ENCODE peak calls at places on chromosomes 12 and 14, in four cellular contexts. Z, X, I and F are unnamed samples.

GRCh38 chr14:20332386-20332945 is 613 bp downstream of the CCNB1IP1 start:
- DNase-seq in Z (no peak), I (no peak), X (no peak), F (peak; percentile 78)

GRCh38 chr12:64142382-64142781 is 79.7 kb downstream of the KICS2 start:
- DNase-seq in Z (no peak), I (no peak), X (no peak), F (peak; percentile 23)

GRCh38 chr12:72028966-72029365 is 90.3 kb downstream of the TPH2 start:
- DNase-seq in Z (no peak), I (no peak), X (no peak), F (no peak)

GRCh38 chr14:50501642-50502041 is 30.7 kb downstream of the MAP4K5 start:
- DNase-seq in Z (peak; percentile 85), X (no peak), I (no peak), F (no peak)

GRCh38 chr12:27236498-27236897 is 7.6 kb upstream of the STK38L start:
- DNase-seq in I (no peak), X (no peak), Z (no peak), F (peak; percentile 4)

GRCh38 chr14:43795600-43796228 is 711.4 kb downstream of the FSCB start:
- DNase-seq in I (no peak), X (no peak), Z (peak; percentile 8), F (peak; percentile 40)

GRCh38 chr12:100267603-100268281 is 765 bp downstream of the SCYL2 start:
- DNase-seq in X (no peak), I (peak; percentile 24), Z (peak; percentile 43), F (no peak)

GRCh38 chr12:14514154-14514842 is 53.4 kb downstream of the PLBD1 start:
- DNase-seq in I (no peak), X (peak; percentile 72), Z (peak; percentile 35), F (peak; percentile 88)

GRCh38 chr12:103800252-103800771 is 40.7 kb downstream of the NT5DC3 start:
- DNase-seq in I (no peak), Z (peak; percentile 88), X (no peak), F (peak; percentile 24)

GRCh38 chr12:19801941-19802340 is 362.6 kb downstream of the AEBP2 start:
- DNase-seq in Z (peak; percentile 56), I (no peak), X (no peak), F (no peak)

GRCh38 chr12:70982991-70983390 is 62.5 kb upstream of the PTPRR start:
- DNase-seq in X (no peak), Z (peak; percentile 28), I (no peak), F (peak; percentile 63)

GRCh38 chr14:35051796-35052195 is 5.7 kb downstream of the FAM177A1 start:
- DNase-seq in I (no peak), X (no peak), Z (peak; percentile 74), F (no peak)

GRCh38 chr12:95277139-95277538 is 59.5 kb downstream of the VEZT start:
- DNase-seq in I (no peak), X (no peak), Z (peak; percentile 90), F (no peak)

GRCh38 chr12:75479963-75480461 is 543 bp upstream of the GLIPR1 start:
- DNase-seq in I (no peak), X (no peak), Z (peak; percentile 93), F (peak; percentile 9)

GRCh38 chr12:54569072-54569471 is 19.4 kb downstream of the PPP1R1A start:
- DNase-seq in Z (no peak), I (no peak), X (no peak), F (no peak)

GRCh38 chr14:51472881-51473280 is 178.8 kb upstream of the FRMD6 start:
- DNase-seq in I (no peak), X (no peak), Z (no peak), F (peak; percentile 49)

GRCh38 chr14:20630340-20631022 is 11.0 kb downstream of the OR6S1 start:
- DNase-seq in Z (peak; percentile 37), X (peak; percentile 41), I (no peak), F (peak; percentile 66)

GRCh38 chr14:103001226-103001625 is 56.1 kb downstream of the CDC42BPB start:
- DNase-seq in X (no peak), I (no peak), Z (no peak), F (no peak)

GRCh38 chr12:26704684-26705475 is 128.1 kb downstream of the ITPR2 start:
- DNase-seq in X (no peak), Z (peak; percentile 47), I (no peak), F (peak; percentile 36)

GRCh38 chr12:70628701-70629480 is 8.3 kb downstream of the PTPRB start:
- DNase-seq in X (no peak), I (no peak), Z (no peak), F (no peak)

GRCh38 chr12:5648692-5649338 is 216.9 kb downstream of the NTF3 start:
- DNase-seq in I (no peak), Z (no peak), X (peak; percentile 65), F (peak; percentile 88)

GRCh38 chr12:41228066-41228820 is 40.1 kb downstream of the PDZRN4 start:
- DNase-seq in I (no peak), X (no peak), Z (no peak), F (no peak)

GRCh38 chr14:22579881-22580280 is 9.1 kb downstream of the DAD1 start:
- DNase-seq in X (no peak), I (no peak), Z (no peak), F (peak; percentile 25)

GRCh38 chr12:26150737-26151450 is 26.1 kb upstream of the BHLHE41 start:
- DNase-seq in X (no peak), Z (peak; percentile 73), I (no peak), F (no peak)

GRCh38 chr12:75781532-75782046 is 250.0 kb downstream of the PHLDA1 start:
- DNase-seq in X (no peak), I (no peak), Z (peak; percentile 27), F (no peak)

GRCh38 chr14:87944987-87945604 is 47.9 kb downstream of the GALC start:
- DNase-seq in Z (peak; percentile 64), I (peak; percentile 24), X (peak; percentile 21), F (peak; percentile 57)

GRCh38 chr12:104957388-104958008 is 592 bp downstream of the SLC41A2 start:
- DNase-seq in X (no peak), I (peak; percentile 19), Z (no peak), F (no peak)

GRCh38 chr12:119804011-119804641 is 73.0 kb downstream of the CIT start:
- DNase-seq in X (peak; percentile 86), I (no peak), Z (peak; percentile 68), F (peak; percentile 93)